ENCODE peak calls at places on chromosome 10, in six cellular contexts. W is sigmoid colon, I is adrenal gland, H is body of pancreas, J is prostate gland, D is IMR-90. T is an unnamed sample. For H3K27me3, the result is how much of the 10 kb centered on the place peaks cover.

GRCh38 chr10:122286872-122287271 is 15.8 kb downstream of the BTBD16 start:
- DNase-seq in J (no peak), D (peak), I (no peak), H (no peak), W (peak), T (no peak)

GRCh38 chr10:86699541-86699940 is 31.2 kb downstream of the LDB3 start:
- DNase-seq in D (no peak), J (no peak), H (no peak), W (no peak), I (no peak), T (no peak)

GRCh38 chr10:102557569-102557968 is 53.8 kb downstream of the SUFU start:
- DNase-seq in J (no peak), I (no peak), W (no peak), D (no peak), H (no peak), T (no peak)

GRCh38 chr10:75032813-75033212 is 78.6 kb upstream of the SAMD8 start:
- DNase-seq in D (no peak), J (no peak), H (no peak), W (no peak), I (no peak), T (no peak)

GRCh38 chr10:99560277-99561126 is 27.8 kb downstream of the NKX2-3 start:
- DNase-seq in I (peak), D (peak), J (peak), H (peak), W (peak), T (peak)

GRCh38 chr10:4546500-4546899 is 279.5 kb upstream of the AKR1E2 start:
- DNase-seq in W (no peak), J (no peak), I (no peak), H (no peak), D (peak), T (no peak)

GRCh38 chr10:24882047-24882698 is 70.2 kb downstream of the PRTFDC1 start:
- DNase-seq in J (no peak), H (no peak), W (no peak), I (no peak), D (peak), T (no peak)

GRCh38 chr10:60646966-60647796 is 131.1 kb upstream of the CDK1 start:
- DNase-seq in D (peak), I (peak), J (peak), W (no peak), H (peak), T (peak)

GRCh38 chr10:57049096-57049495 is 688.0 kb upstream of the ZWINT start:
- DNase-seq in D (no peak), I (no peak), W (no peak), H (no peak), J (no peak), T (no peak)

GRCh38 chr10:63866075-63866746 is 345.0 kb downstream of the REEP3 start:
- DNase-seq in D (peak), H (peak), W (peak), J (peak), I (peak), T (peak)

GRCh38 chr10:115653473-115653872 is 560.3 kb downstream of the ATRNL1 start:
- DNase-seq in I (no peak), W (no peak), D (no peak), H (no peak), J (no peak), T (no peak)

GRCh38 chr10:78319371-78319770 is 285.7 kb downstream of the RPS24 start:
- DNase-seq in D (no peak), J (peak), I (no peak), W (no peak), H (no peak), T (peak)

GRCh38 chr10:12489806-12490205 is 140.5 kb downstream of the CAMK1D start:
- DNase-seq in D (no peak), I (no peak), W (no peak), J (no peak), H (no peak), T (no peak)

GRCh38 chr10:70866424-70866823 is 21.9 kb downstream of the PCBD1 start:
- DNase-seq in D (no peak), J (no peak), W (no peak), H (no peak), I (no peak), T (no peak)

GRCh38 chr10:93921338-93921737 is 27.6 kb downstream of the SLC35G1 start:
- DNase-seq in H (peak), I (no peak), W (no peak), D (no peak), J (no peak), T (peak)

GRCh38 chr10:74297389-74298080 is 146.5 kb downstream of the ADK start:
- DNase-seq in H (no peak), D (no peak), J (no peak), W (no peak), I (no peak), T (no peak)

GRCh38 chr10:6204341-6205191 is 1.8 kb downstream of the PFKFB3 start:
- DNase-seq in J (peak), D (peak), H (peak), W (peak), I (peak), T (no peak)

GRCh38 chr10:105549731-105550130 is 908.6 kb downstream of the SORCS3 start:
- DNase-seq in I (no peak), H (no peak), D (no peak), J (no peak), W (no peak), T (no peak)

GRCh38 chr10:119103687-119104652 is at the start of gene DENND10:
- DNase-seq in H (peak), W (peak), I (peak), J (peak), D (peak), T (peak)

GRCh38 chr10:119542357-119542989 is at the start of gene RGS10:
- DNase-seq in H (peak), I (peak), D (peak), J (peak), W (peak), T (peak)

GRCh38 chr10:5291501-5292195 is 73.1 kb upstream of the UCN3 start:
- DNase-seq in I (peak), W (peak), J (no peak), H (no peak), D (peak), T (no peak)

GRCh38 chr10:125283191-125283590 is 122.8 kb upstream of the CTBP2 start:
- DNase-seq in W (no peak), H (no peak), J (no peak), D (no peak), I (no peak), T (no peak)

GRCh38 chr10:5349362-5349761 is 15.4 kb upstream of the UCN3 start:
- DNase-seq in I (no peak), W (no peak), D (no peak), H (no peak), J (no peak), T (no peak)

GRCh38 chr10:94038024-94038423 is 44.3 kb downstream of the PLCE1 start:
- DNase-seq in H (no peak), J (no peak), D (peak), W (no peak), I (no peak), T (no peak)

GRCh38 chr10:79937661-79938226 is 11.2 kb downstream of the SFTPD start:
- DNase-seq in I (no peak), J (no peak), H (no peak), W (no peak), D (no peak), T (no peak)

GRCh38 chr10:88041243-88042161 is 178.1 kb downstream of the PTEN start:
- DNase-seq in H (no peak), I (no peak), J (no peak), D (peak), W (no peak), T (no peak)

GRCh38 chr10:133257489-133258065 is 19.1 kb downstream of the ADAM8 start:
- DNase-seq in I (peak), J (peak), D (no peak), W (peak), H (peak), T (peak)

DNA sequence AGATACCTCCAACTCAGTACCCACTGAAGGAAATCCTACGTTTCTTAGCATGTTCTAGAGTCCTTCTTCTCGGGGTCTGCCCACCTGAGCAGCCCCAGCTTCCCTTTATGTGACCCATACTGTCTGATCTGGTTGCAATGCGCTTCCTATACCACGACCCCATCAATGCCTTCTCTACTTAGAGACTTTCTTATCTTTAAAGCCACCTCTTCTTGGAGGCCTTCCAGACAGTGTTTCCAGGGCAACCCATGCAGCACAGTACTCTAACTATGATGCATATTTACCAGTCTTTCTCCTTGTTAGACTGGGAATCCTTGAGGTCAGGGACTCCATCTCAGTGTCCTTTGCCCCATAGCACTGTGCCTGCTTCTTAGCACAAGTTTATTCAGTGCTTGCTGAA is 54.5 kb upstream of the SLF2 start:
- DNase-seq in D (no peak), W (no peak), I (no peak), H (no peak), J (no peak), T (no peak)
- H3K27me3 ChIP-seq in D (half or more), W (under half), I (under half), H (under half), J (under half), T (under half)

DNA sequence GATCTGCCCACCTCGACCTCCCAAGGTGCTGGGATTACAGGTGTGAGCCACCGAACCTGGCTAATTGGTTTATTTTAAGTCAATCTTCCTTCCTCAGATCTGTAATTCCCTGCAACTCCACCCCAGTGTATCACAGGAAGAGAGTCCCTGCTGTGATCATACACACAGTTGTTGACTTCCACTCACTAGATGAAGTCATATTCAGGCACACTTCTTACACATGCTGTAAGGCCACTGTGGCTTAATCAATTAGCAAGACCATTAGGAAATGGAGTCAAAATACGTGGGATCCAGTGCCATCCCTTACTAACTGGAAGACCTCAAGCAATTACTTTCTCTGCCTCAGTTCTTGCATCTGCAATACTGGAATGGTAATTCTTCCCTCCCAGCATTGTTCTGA is 66.1 kb upstream of the PAX2 start:
- DNase-seq in W (no peak), H (no peak), D (no peak), J (no peak), I (no peak), T (no peak)
- H3K27me3 ChIP-seq in W (half or more), H (under half), D (under half), J (under half), I (under half), T (under half)

GRCh38 chr10:101233443-101233842 is 4.2 kb upstream of the LBX1 start:
- DNase-seq in H (no peak), D (no peak), I (no peak), W (no peak), J (no peak), T (no peak)
- H3K27me3 ChIP-seq in H (under half), D (half or more), I (half or more), W (half or more), J (half or more), T (half or more)

DNA sequence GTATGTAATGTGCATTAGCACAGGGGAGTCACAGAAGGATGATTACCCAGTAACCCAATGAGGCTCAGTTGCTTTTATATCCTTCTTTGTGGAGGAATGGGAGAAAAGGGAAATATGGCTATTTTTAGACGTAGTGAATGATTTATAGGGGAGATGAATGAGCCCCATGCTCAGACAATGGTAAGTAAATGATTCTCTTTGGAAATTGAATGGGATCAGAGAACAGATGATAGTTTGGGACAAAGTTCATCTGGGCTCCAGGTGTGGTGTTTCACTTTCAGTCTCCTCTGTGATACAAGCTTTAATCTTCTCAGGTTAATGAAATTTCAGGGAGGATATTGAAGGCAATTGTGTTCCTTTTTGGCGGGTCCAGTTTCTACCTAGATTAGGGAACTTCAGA is 63.0 kb upstream of the MPP7 start:
- DNase-seq in J (no peak), D (no peak), H (no peak), W (no peak), I (no peak), T (no peak)
- H3K27me3 ChIP-seq in J (under half), D (under half), H (under half), W (under half), I (under half), T (under half)

GRCh38 chr10:23190872-23191763 is 994 bp upstream of the PTF1A start:
- DNase-seq in J (no peak), D (no peak), I (no peak), W (no peak), H (peak), T (no peak)

GRCh38 chr10:23189024-23189423 is 3.1 kb upstream of the PTF1A start:
- DNase-seq in I (no peak), D (no peak), J (no peak), W (no peak), H (peak), T (no peak)

GRCh38 chr10:23186697-23187096 is 5.4 kb upstream of the PTF1A start:
- DNase-seq in W (no peak), I (no peak), D (no peak), H (peak), J (no peak), T (no peak)

GRCh38 chr10:23186178-23186577 is 5.9 kb upstream of the PTF1A start:
- DNase-seq in D (no peak), H (peak), W (no peak), I (no peak), J (no peak), T (no peak)

GRCh38 chr10:23187155-23187554 is 5.0 kb upstream of the PTF1A start:
- DNase-seq in D (no peak), I (no peak), W (no peak), J (no peak), H (peak), T (no peak)
- H3K27me3 ChIP-seq in D (under half), I (under half), W (under half), J (under half), H (under half), T (under half)

GRCh38 chr10:27744478-27745379 is 890 bp downstream of the MKX start:
- DNase-seq in J (peak), I (peak), H (peak), W (peak), D (peak), T (no peak)
- H3K27me3 ChIP-seq in J (under half), I (half or more), H (under half), W (under half), D (half or more), T (half or more)

GRCh38 chr10:100825946-100826660 is 80.7 kb downstream of the PAX2 start:
- DNase-seq in J (no peak), W (peak), D (no peak), I (no peak), H (no peak), T (no peak)

GRCh38 chr10:100827819-100828743 is 82.7 kb downstream of the PAX2 start:
- DNase-seq in H (peak), W (peak), J (peak), D (no peak), I (no peak), T (peak)

GRCh38 chr10:100826983-100827818 is 81.8 kb downstream of the PAX2 start:
- DNase-seq in H (peak), I (no peak), W (peak), D (no peak), J (no peak), T (peak)

GRCh38 chr10:100825325-100825875 is 80.0 kb downstream of the PAX2 start:
- DNase-seq in J (no peak), I (no peak), W (peak), D (no peak), H (no peak), T (no peak)

GRCh38 chr10:100826661-100826982 is 81.2 kb downstream of the PAX2 start:
- DNase-seq in J (no peak), D (no peak), W (no peak), I (no peak), H (no peak), T (no peak)
- H3K27me3 ChIP-seq in J (under half), D (half or more), W (half or more), I (half or more), H (under half), T (half or more)